ENCODE peak calls at places on chromosomes 12 and 14, in six cellular contexts. Y is activated naive CD8-positive, alpha-beta T cell treated with anti-CD3 and anti-CD28 coated beads, Interleukin-2, amount 50 U/mL, for 16 hours; T is HFFc6; R is osteocyte; P is HuH-7; K is non-pigmented ciliary epithelial cell. N is an unnamed sample.

GRCh38 chr14:22339277-22339676 is 249.7 kb downstream of the DAD1 start:
- DNase-seq in K (peak; percentile 77), T (no peak), R (no peak), P (no peak), Y (no peak), N (no peak)

GRCh38 chr12:45273717-45274271 is 57.9 kb downstream of the ANO6 start:
- DNase-seq in K (peak; percentile 96), R (no peak), Y (no peak), P (no peak), T (peak; percentile 97), N (no peak)

GRCh38 chr14:75279153-75279738 is 618 bp downstream of the FOS start:
- DNase-seq in T (peak; percentile 49), Y (no peak), K (no peak), R (no peak), P (no peak), N (no peak)

GRCh38 chr12:591571-592505 is 71.4 kb downstream of the NINJ2 start:
- DNase-seq in R (no peak), T (no peak), K (no peak), Y (no peak), P (no peak), N (no peak)

GRCh38 chr12:48018618-48018995 is 14.3 kb upstream of the COL2A1 start:
- DNase-seq in K (no peak), T (no peak), R (no peak), Y (no peak), P (no peak), N (no peak)

GRCh38 chr12:57118711-57119271 is 7.6 kb upstream of the STAT6 start:
- DNase-seq in T (peak; percentile 67), R (no peak), Y (no peak), P (no peak), K (no peak), N (no peak)

GRCh38 chr14:92951912-92952471 is 29.0 kb downstream of the CHGA start:
- DNase-seq in R (peak; percentile 91), P (peak; percentile 91), Y (peak; percentile 73), K (no peak), T (peak; percentile 38), N (peak; percentile 72)

GRCh38 chr14:69713976-69714716 is 52.8 kb upstream of the SRSF5 start:
- DNase-seq in P (no peak), K (no peak), T (no peak), Y (no peak), R (no peak), N (peak; percentile 69)

GRCh38 chr12:5518584-5519365 is 86.9 kb downstream of the NTF3 start:
- DNase-seq in T (no peak), K (no peak), Y (no peak), P (no peak), R (peak; percentile 75), N (no peak)

GRCh38 chr12:66637693-66638301 is 41.1 kb downstream of the GRIP1 start:
- DNase-seq in T (no peak), R (no peak), P (no peak), Y (no peak), K (no peak), N (no peak)

GRCh38 chr12:128077211-128077916 is 189.6 kb upstream of the TMEM132C start:
- DNase-seq in T (no peak), K (no peak), Y (no peak), R (peak; percentile 67), P (no peak), N (no peak)

GRCh38 chr12:100106861-100107260 is 35.8 kb downstream of the BLTP3B start:
- DNase-seq in P (no peak), Y (no peak), T (no peak), K (no peak), R (no peak), N (no peak)

GRCh38 chr12:120759591-120760348 is 34.1 kb downstream of the ACADS start:
- DNase-seq in K (no peak), Y (no peak), T (no peak), P (no peak), R (no peak), N (no peak)

GRCh38 chr14:92728781-92729364 is 19.6 kb downstream of the LGMN start:
- DNase-seq in K (no peak), R (no peak), T (no peak), Y (no peak), P (no peak), N (no peak)

GRCh38 chr12:15603461-15604085 is 185.6 kb downstream of the EPS8 start:
- DNase-seq in K (no peak), Y (no peak), P (no peak), R (no peak), T (no peak), N (no peak)

GRCh38 chr14:68800361-68800760 is 7.5 kb upstream of the ZFP36L1 start:
- DNase-seq in T (no peak), Y (no peak), K (no peak), R (peak; percentile 15), P (no peak), N (no peak)

GRCh38 chr12:132723015-132723763 is 12.5 kb downstream of the PGAM5 start:
- DNase-seq in K (no peak), T (peak; percentile 21), Y (no peak), P (no peak), R (no peak), N (no peak)

GRCh38 chr12:110537605-110538409 is 35.7 kb downstream of the RAD9B start:
- DNase-seq in R (no peak), K (no peak), P (no peak), Y (no peak), T (no peak), N (no peak)

GRCh38 chr12:59619461-59620240 is 23.8 kb downstream of the SLC16A7 start:
- DNase-seq in K (no peak), T (no peak), Y (no peak), R (no peak), P (no peak), N (no peak)

GRCh38 chr12:31118831-31119530 is 45.3 kb downstream of the DDX11 start:
- DNase-seq in T (no peak), K (no peak), R (peak; percentile 81), Y (no peak), P (peak; percentile 45), N (peak; percentile 31)

GRCh38 chr12:81005635-81006034 is 67.9 kb upstream of the LIN7A start:
- DNase-seq in Y (no peak), K (no peak), R (no peak), T (no peak), P (no peak), N (no peak)

GRCh38 chr12:66066071-66066928 is 64.2 kb downstream of the LLPH start:
- DNase-seq in R (no peak), P (no peak), K (no peak), T (no peak), Y (no peak), N (peak; percentile 11)

GRCh38 chr12:3205742-3206519 is 128.8 kb downstream of the TSPAN9 start:
- DNase-seq in Y (no peak), P (no peak), T (no peak), K (no peak), R (no peak), N (no peak)

GRCh38 chr12:67411562-67411961 is 142.4 kb downstream of the CAND1 start:
- DNase-seq in K (no peak), R (no peak), T (no peak), Y (no peak), P (no peak), N (no peak)

GRCh38 chr14:64983439-64984310 is 3.0 kb upstream of the FNTB start:
- DNase-seq in T (peak; percentile 45), R (peak; percentile 46), Y (no peak), P (no peak), K (no peak), N (no peak)

GRCh38 chr12:104573-105081 is 38.1 kb downstream of the IQSEC3 start:
- DNase-seq in R (no peak), P (peak; percentile 61), Y (no peak), T (no peak), K (no peak), N (no peak)

GRCh38 chr14:71485833-71486232 is 446.4 kb upstream of the RGS6 start:
- DNase-seq in Y (no peak), T (no peak), K (no peak), P (no peak), R (no peak), N (no peak)

GRCh38 chr12:105671720-105672119 is 341.2 kb downstream of the C12orf75 start:
- DNase-seq in R (no peak), Y (no peak), T (peak; percentile 30), P (no peak), K (no peak), N (no peak)

GRCh38 chr14:104532191-104532555 is 47.4 kb upstream of the C14orf180 start:
- DNase-seq in P (no peak), K (no peak), T (no peak), Y (no peak), R (no peak), N (no peak)

GRCh38 chr14:102878174-102878969 is 44.1 kb upstream of the AMN start:
- DNase-seq in K (no peak), Y (no peak), P (no peak), R (no peak), T (no peak), N (peak; percentile 27)

GRCh38 chr14:49992901-49993335 is 100.0 kb downstream of the ARF6 start:
- DNase-seq in P (no peak), K (no peak), T (peak; percentile 90), Y (no peak), R (no peak), N (peak; percentile 78)

GRCh38 chr14:96434040-96434439 is 42.1 kb downstream of the AK7 start:
- DNase-seq in T (no peak), R (no peak), K (no peak), P (no peak), Y (no peak), N (no peak)

GRCh38 chr12:102433304-102433703 is 47.1 kb downstream of the IGF1 start:
- DNase-seq in Y (no peak), T (no peak), K (no peak), R (no peak), P (no peak), N (no peak)

GRCh38 chr14:73394317-73394716 is 64.0 kb downstream of the NUMB start:
- DNase-seq in R (no peak), P (no peak), K (no peak), T (no peak), Y (no peak), N (no peak)

GRCh38 chr14:58899317-58899713 is 261.6 kb downstream of the DACT1 start:
- DNase-seq in T (peak; percentile 76), K (peak; percentile 84), P (no peak), R (no peak), Y (no peak), N (no peak)

N was measured in T47D.